ENCODE peak calls at places on chromosome 14, in nine cellular contexts. W, T, E, H, G, R, J, Q and U are unnamed samples.

GRCh38 chr14:103401223-103402214 is 16.3 kb downstream of the MARK3 start:
- DNase-seq in T (no peak), J (no peak), Q (no peak), W (peak; percentile 64), E (no peak), R (no peak), G (no peak), H (peak; percentile 79), U (no peak)

GRCh38 chr14:63282997-63283396 is 35.7 kb downstream of the GPHB5 start:
- DNase-seq in J (no peak), T (no peak), W (no peak), R (no peak), E (no peak), Q (no peak), G (no peak), H (no peak), U (no peak)

GRCh38 chr14:84749191-84749945 is 780.6 kb upstream of the FLRT2 start:
- DNase-seq in J (no peak), H (no peak), W (peak; percentile 3), T (no peak), E (no peak), R (no peak), G (no peak), Q (no peak), U (no peak)

GRCh38 chr14:100410056-100410565 is 87.0 kb downstream of the SLC25A47 start:
- DNase-seq in J (no peak), W (peak; percentile 65), G (no peak), T (peak; percentile 32), R (no peak), E (no peak), H (peak; percentile 67), Q (no peak), U (no peak)

GRCh38 chr14:56952766-56953473 is 142.6 kb upstream of the OTX2 start:
- DNase-seq in J (no peak), R (no peak), G (no peak), E (no peak), H (no peak), W (no peak), T (no peak), Q (no peak), U (no peak)

GRCh38 chr14:67704018-67704417 is 2.3 kb downstream of the RDH12 start:
- DNase-seq in T (no peak), W (no peak), E (no peak), Q (no peak), R (no peak), G (no peak), J (no peak), H (no peak), U (no peak)

GRCh38 chr14:98181768-98182167 is 1090.2 kb downstream of the BCL11B start:
- DNase-seq in R (no peak), H (no peak), E (no peak), W (no peak), J (no peak), Q (no peak), T (no peak), G (no peak), U (no peak)

GRCh38 chr14:56491299-56492285 is 88.0 kb upstream of the TMEM260 start:
- DNase-seq in R (peak; percentile 65), G (peak; percentile 14), T (peak; percentile 72), J (peak; percentile 62), E (peak; percentile 25), W (peak; percentile 97), Q (no peak), H (peak; percentile 63), U (peak; percentile 4)

GRCh38 chr14:69574954-69575295 is 254 bp upstream of the CCDC177 start:
- DNase-seq in Q (no peak), E (no peak), H (no peak), G (no peak), J (no peak), W (no peak), R (no peak), T (no peak), U (no peak)

GRCh38 chr14:105092124-105092911 is 27.1 kb upstream of the GPR132 start:
- DNase-seq in E (no peak), J (no peak), T (no peak), W (no peak), H (peak; percentile 41), G (no peak), Q (no peak), R (no peak), U (no peak)

GRCh38 chr14:76133103-76133502 is 18.6 kb upstream of the GPATCH2L start:
- DNase-seq in R (peak; percentile 39), J (peak; percentile 3), H (peak; percentile 55), W (peak; percentile 77), E (no peak), Q (no peak), T (peak; percentile 51), G (no peak), U (no peak)

GRCh38 chr14:63203618-63204406 is 431 bp upstream of the RHOJ start:
- DNase-seq in R (peak; percentile 55), Q (peak; percentile 52), E (no peak), G (no peak), H (peak; percentile 85), J (no peak), T (peak; percentile 25), W (peak; percentile 92), U (peak; percentile 60)